ENCODE peak calls at places on chromosomes 5 and 9, in four cellular contexts. S is astrocyte, R is kidney, X is fibroblast of lung. C is an unnamed sample.

GRCh38 chr9:70475211-70475610 is 60.8 kb upstream of the KLF9 start:
- DNase-seq in S (no peak), R (no peak), X (no peak), C (no peak)

GRCh38 chr5:149452007-149452664 is 73.0 kb upstream of the IL17B start:
- DNase-seq in S (peak; percentile 56), R (no peak), X (peak; percentile 56), C (peak; percentile 83)

GRCh38 chr9:3842839-3843238 is 317.0 kb upstream of the RFX3 start:
- DNase-seq in S (peak; percentile 73), R (no peak), X (no peak), C (no peak)

GRCh38 chr5:55159763-55160492 is at the start of gene GPX8:
- DNase-seq in S (peak; percentile 85), R (no peak), X (peak; percentile 93), C (peak; percentile 79)

GRCh38 chr5:166947045-166947444 is 1344.4 kb upstream of the WWC1 start:
- DNase-seq in S (no peak), R (no peak), X (no peak), C (no peak)

GRCh38 chr5:96198673-96199072 is 234.4 kb downstream of the PCSK1 start:
- DNase-seq in S (peak; percentile 69), R (no peak), X (peak; percentile 69), C (no peak)

GRCh38 chr5:172492097-172492840 is 37.9 kb upstream of the SH3PXD2B start:
- DNase-seq in S (no peak), R (no peak), X (no peak), C (peak; percentile 15)

GRCh38 chr5:178301641-178302040 is 69.0 kb upstream of the PHYKPL start:
- DNase-seq in S (no peak), R (peak; percentile 16), X (no peak), C (peak; percentile 28)

GRCh38 chr9:123487944-123488343 is 131.9 kb downstream of the CRB2 start:
- DNase-seq in S (no peak), R (no peak), X (no peak), C (no peak)

GRCh38 chr9:134913041-134913712 is 4.5 kb downstream of the FCN1 start:
- DNase-seq in S (no peak), R (no peak), X (no peak), C (no peak)

DNA sequence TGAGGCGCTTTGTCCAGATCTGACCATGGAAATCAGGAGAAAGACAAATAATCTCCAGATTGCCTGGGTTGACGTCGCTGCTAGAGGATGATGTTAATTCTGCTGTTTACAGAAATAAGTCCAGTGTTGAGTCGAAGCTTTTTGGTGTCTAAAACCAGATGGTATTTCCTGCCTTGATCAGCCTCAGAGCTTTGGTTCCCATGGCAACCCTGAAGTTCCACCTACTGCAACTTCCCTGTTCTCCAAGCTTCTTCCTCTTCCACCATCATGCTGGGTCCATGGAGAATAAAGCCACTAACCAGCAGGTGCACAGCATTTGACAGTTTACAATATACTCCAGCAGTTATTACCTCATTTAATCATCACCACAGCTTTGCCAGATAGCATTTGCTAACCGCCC is 18.0 kb upstream of the GABBR2 start:
- DNase-seq in S (peak; percentile 34), R (no peak), X (peak; percentile 57), C (no peak)
- H3K4me1 ChIP-seq in S (no peaks in the 10 kb centered on the region), R (no peaks in the 10 kb centered on the region), X (no peaks in the 10 kb centered on the region), C (no peaks in the 10 kb centered on the region)

GRCh38 chr5:140261403-140262171 is 41.3 kb downstream of the PFDN1 start:
- DNase-seq in S (peak; percentile 85), R (peak; percentile 86), X (peak; percentile 86), C (no peak)
- TF ChIP-seq CTCF in S (no peak), R (no peak), X (no peak), C (no peak)

GRCh38 chr9:127806871-127807270 is 4.2 kb downstream of the FPGS start:
- DNase-seq in S (no peak), R (no peak), X (no peak), C (no peak)

GRCh38 chr9:127809562-127810377 is 7.1 kb downstream of the FPGS start:
- DNase-seq in S (no peak), R (no peak), X (no peak), C (peak; percentile 94)

GRCh38 chr9:127808347-127809001 is 5.8 kb downstream of the FPGS start:
- DNase-seq in S (no peak), R (no peak), X (no peak), C (no peak)

GRCh38 chr9:127810378-127811187 is 7.9 kb downstream of the FPGS start:
- DNase-seq in S (no peak), R (no peak), X (no peak), C (no peak)

GRCh38 chr9:127809002-127809561 is 6.4 kb downstream of the FPGS start:
- DNase-seq in S (no peak), R (no peak), X (no peak), C (no peak)
- H3K9ac ChIP-seq in S (no peak overlapping the region), R (no peak overlapping the region), X (no peak overlapping the region), C (no peak overlapping the region)

GRCh38 chr5:132313378-132313777 is 19.2 kb downstream of the SLC22A4 start:
- DNase-seq in S (no peak), R (no peak), X (peak; percentile 34), C (no peak)
- H3K4me1 ChIP-seq in S (peaks cover 6% of the 10 kb centered on the region), R (peaks cover 6% of the 10 kb centered on the region), X (no peaks in the 10 kb centered on the region), C (no peaks in the 10 kb centered on the region)

C was measured in endodermal cell.